ENCODE peak calls at places on chromosomes 2 and 18, in nine cellular contexts. One of them, this sample, is unnamed.
A peak's percentile ranks its signal among the peaks of the same experiment; 100 is the strongest.

GRCh38 chr2:100603945-100604633 is 41.3 kb downstream of the PDCL3 start:
- DNase-seq in heart left ventricle: peak; percentile 20
- DNase-seq in heart right ventricle: no peak
- DNase-seq in right lobe of liver: no peak
- DNase-seq in lung: no peak
- DNase-seq in GM23338: peak; percentile 21
- DNase-seq in thoracic aorta: no peak
- DNase-seq in K562: no peak
- DNase-seq in left ventricle myocardium inferior: no peak
- DNase-seq in this sample: no peak

GRCh38 chr2:28436525-28437051 is 43.9 kb downstream of the FOSL2 start:
- DNase-seq in heart left ventricle: no peak
- DNase-seq in heart right ventricle: no peak
- DNase-seq in right lobe of liver: no peak
- DNase-seq in lung: no peak
- DNase-seq in GM23338: no peak
- DNase-seq in thoracic aorta: no peak
- DNase-seq in K562: no peak
- DNase-seq in left ventricle myocardium inferior: no peak
- DNase-seq in this sample: peak; percentile 85

GRCh38 chr2:71608441-71608840 is 155.1 kb downstream of the DYSF start:
- DNase-seq in heart left ventricle: peak; percentile 4
- DNase-seq in heart right ventricle: no peak
- DNase-seq in right lobe of liver: no peak
- DNase-seq in lung: no peak
- DNase-seq in GM23338: no peak
- DNase-seq in thoracic aorta: no peak
- DNase-seq in K562: no peak
- DNase-seq in left ventricle myocardium inferior: no peak
- DNase-seq in this sample: peak; percentile 5

GRCh38 chr18:71250191-71250590 is 961.3 kb downstream of the SOCS6 start:
- DNase-seq in heart left ventricle: no peak
- DNase-seq in heart right ventricle: no peak
- DNase-seq in right lobe of liver: no peak
- DNase-seq in lung: no peak
- DNase-seq in GM23338: no peak
- DNase-seq in thoracic aorta: no peak
- DNase-seq in K562: no peak
- DNase-seq in left ventricle myocardium inferior: no peak
- DNase-seq in this sample: no peak

GRCh38 chr2:171553858-171554257 is 31.6 kb downstream of the CYBRD1 start:
- DNase-seq in heart left ventricle: no peak
- DNase-seq in heart right ventricle: no peak
- DNase-seq in right lobe of liver: no peak
- DNase-seq in lung: no peak
- DNase-seq in GM23338: peak; percentile 62
- DNase-seq in thoracic aorta: no peak
- DNase-seq in K562: peak; percentile 85
- DNase-seq in left ventricle myocardium inferior: no peak
- DNase-seq in this sample: no peak

GRCh38 chr18:62768172-62768943 is 53.0 kb downstream of the PHLPP1 start:
- DNase-seq in heart left ventricle: no peak
- DNase-seq in heart right ventricle: no peak
- DNase-seq in right lobe of liver: no peak
- DNase-seq in lung: no peak
- DNase-seq in GM23338: no peak
- DNase-seq in thoracic aorta: no peak
- DNase-seq in K562: no peak
- DNase-seq in left ventricle myocardium inferior: no peak
- DNase-seq in this sample: no peak

GRCh38 chr2:112075490-112076260 is 20.6 kb downstream of the TMEM87B start:
- DNase-seq in heart left ventricle: no peak
- DNase-seq in heart right ventricle: no peak
- DNase-seq in right lobe of liver: no peak
- DNase-seq in lung: no peak
- DNase-seq in GM23338: no peak
- DNase-seq in thoracic aorta: no peak
- DNase-seq in K562: no peak
- DNase-seq in left ventricle myocardium inferior: no peak
- DNase-seq in this sample: no peak

GRCh38 chr2:144414324-144414845 is 105.5 kb downstream of the ZEB2 start:
- DNase-seq in heart left ventricle: no peak
- DNase-seq in heart right ventricle: no peak
- DNase-seq in right lobe of liver: peak; percentile 33
- DNase-seq in lung: peak; percentile 54
- DNase-seq in GM23338: no peak
- DNase-seq in thoracic aorta: no peak
- DNase-seq in K562: no peak
- DNase-seq in left ventricle myocardium inferior: no peak
- DNase-seq in this sample: peak; percentile 85

GRCh38 chr2:220708366-220708765 is 863.7 kb downstream of the EPHA4 start:
- DNase-seq in heart left ventricle: peak; percentile 6
- DNase-seq in heart right ventricle: no peak
- DNase-seq in right lobe of liver: no peak
- DNase-seq in lung: no peak
- DNase-seq in GM23338: no peak
- DNase-seq in thoracic aorta: no peak
- DNase-seq in K562: no peak
- DNase-seq in left ventricle myocardium inferior: no peak
- DNase-seq in this sample: no peak

GRCh38 chr2:29310665-29311348 is 195.6 kb downstream of the CLIP4 start:
- DNase-seq in heart left ventricle: no peak
- DNase-seq in heart right ventricle: no peak
- DNase-seq in right lobe of liver: no peak
- DNase-seq in lung: no peak
- DNase-seq in GM23338: no peak
- DNase-seq in thoracic aorta: no peak
- DNase-seq in K562: no peak
- DNase-seq in left ventricle myocardium inferior: no peak
- DNase-seq in this sample: no peak

GRCh38 chr18:58288922-58289797 is 245.1 kb downstream of the NEDD4L start:
- DNase-seq in heart left ventricle: no peak
- DNase-seq in heart right ventricle: no peak
- DNase-seq in right lobe of liver: no peak
- DNase-seq in lung: no peak
- DNase-seq in GM23338: no peak
- DNase-seq in thoracic aorta: no peak
- DNase-seq in K562: no peak
- DNase-seq in left ventricle myocardium inferior: no peak
- DNase-seq in this sample: no peak

GRCh38 chr2:130371723-130372054 is 15.8 kb downstream of the PTPN18 start:
- DNase-seq in heart left ventricle: no peak
- DNase-seq in heart right ventricle: no peak
- DNase-seq in right lobe of liver: no peak
- DNase-seq in lung: no peak
- DNase-seq in GM23338: no peak
- DNase-seq in thoracic aorta: no peak
- DNase-seq in K562: no peak
- DNase-seq in left ventricle myocardium inferior: no peak
- DNase-seq in this sample: no peak

GRCh38 chr2:84880645-84881521 is at the start of gene TRABD2A:
- DNase-seq in heart left ventricle: no peak
- DNase-seq in heart right ventricle: no peak
- DNase-seq in right lobe of liver: peak; percentile 53
- DNase-seq in lung: no peak
- DNase-seq in GM23338: peak; percentile 81
- DNase-seq in thoracic aorta: no peak
- DNase-seq in K562: peak; percentile 34
- DNase-seq in left ventricle myocardium inferior: no peak
- DNase-seq in this sample: no peak

GRCh38 chr2:68853035-68853434 is 18.2 kb downstream of the BMP10 start:
- DNase-seq in heart left ventricle: no peak
- DNase-seq in heart right ventricle: no peak
- DNase-seq in right lobe of liver: no peak
- DNase-seq in lung: no peak
- DNase-seq in GM23338: no peak
- DNase-seq in thoracic aorta: no peak
- DNase-seq in K562: no peak
- DNase-seq in left ventricle myocardium inferior: no peak
- DNase-seq in this sample: no peak

GRCh38 chr2:68925298-68925885 is 27.3 kb downstream of the GKN2 start:
- DNase-seq in heart left ventricle: no peak
- DNase-seq in heart right ventricle: no peak
- DNase-seq in right lobe of liver: no peak
- DNase-seq in lung: no peak
- DNase-seq in GM23338: peak; percentile 84
- DNase-seq in thoracic aorta: no peak
- DNase-seq in K562: peak; percentile 68
- DNase-seq in left ventricle myocardium inferior: no peak
- DNase-seq in this sample: no peak

GRCh38 chr2:18404708-18405107 is 155.7 kb downstream of the RDH14 start:
- DNase-seq in heart left ventricle: no peak
- DNase-seq in heart right ventricle: no peak
- DNase-seq in right lobe of liver: no peak
- DNase-seq in lung: no peak
- DNase-seq in GM23338: peak; percentile 84
- DNase-seq in thoracic aorta: no peak
- DNase-seq in K562: peak; percentile 22
- DNase-seq in left ventricle myocardium inferior: no peak
- DNase-seq in this sample: no peak

GRCh38 chr2:26299488-26300092 is 46.4 kb upstream of the SELENOI start:
- DNase-seq in heart left ventricle: no peak
- DNase-seq in heart right ventricle: no peak
- DNase-seq in right lobe of liver: no peak
- DNase-seq in lung: peak; percentile 45
- DNase-seq in GM23338: peak; percentile 96
- DNase-seq in thoracic aorta: no peak
- DNase-seq in K562: no peak
- DNase-seq in left ventricle myocardium inferior: no peak
- DNase-seq in this sample: no peak

DNA sequence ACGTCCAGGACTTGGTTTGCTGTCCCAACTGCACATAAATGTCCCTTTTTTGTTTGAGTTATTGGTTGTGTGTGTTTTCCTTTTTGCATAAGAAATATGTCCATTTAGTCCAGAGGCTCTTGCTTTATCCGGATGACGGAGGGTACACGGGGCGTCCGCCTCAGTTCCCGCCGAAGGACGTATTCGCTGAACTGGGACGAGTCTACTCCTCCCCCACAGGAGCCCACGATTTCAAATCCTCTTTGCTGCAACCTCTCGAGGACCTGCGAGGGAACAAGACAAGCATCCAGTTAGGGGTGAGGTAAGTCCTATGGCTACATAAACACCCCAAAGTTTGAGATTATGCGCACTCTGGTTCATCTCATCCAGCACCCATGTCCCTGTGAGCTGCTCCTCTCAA is 92.7 kb downstream of the KCTD1 start:
- DNase-seq in heart left ventricle: no peak
- DNase-seq in heart right ventricle: no peak
- DNase-seq in right lobe of liver: no peak
- DNase-seq in lung: no peak
- DNase-seq in GM23338: no peak
- DNase-seq in thoracic aorta: no peak
- DNase-seq in K562: no peak
- DNase-seq in left ventricle myocardium inferior: no peak
- DNase-seq in this sample: no peak
- TF ChIP-seq CTCF in heart left ventricle: no peak
- TF ChIP-seq CTCF in heart right ventricle: no peak
- TF ChIP-seq CTCF in right lobe of liver: no peak
- TF ChIP-seq CTCF in lung: no peak
- TF ChIP-seq CTCF in GM23338: no peak
- TF ChIP-seq CTCF in thoracic aorta: no peak
- TF ChIP-seq CTCF in K562: no peak
- TF ChIP-seq CTCF in left ventricle myocardium inferior: no peak
- TF ChIP-seq CTCF in this sample: no peak

GRCh38 chr2:175003875-175004729 is 1.1 kb downstream of the CHN1 start:
- DNase-seq in heart left ventricle: no peak
- DNase-seq in heart right ventricle: peak; percentile 26
- DNase-seq in right lobe of liver: no peak
- DNase-seq in lung: no peak
- DNase-seq in GM23338: peak; percentile 79
- DNase-seq in thoracic aorta: no peak
- DNase-seq in K562: no peak
- DNase-seq in left ventricle myocardium inferior: no peak
- DNase-seq in this sample: no peak
- H3K4me3 ChIP-seq in heart left ventricle: peak overlapping the region; percentile 86
- H3K4me3 ChIP-seq in heart right ventricle: peak overlapping the region; percentile 84
- H3K4me3 ChIP-seq in right lobe of liver: peak overlapping the region; percentile 64
- H3K4me3 ChIP-seq in lung: peak overlapping the region; percentile 39
- H3K4me3 ChIP-seq in GM23338: peak overlapping the region; percentile 83
- H3K4me3 ChIP-seq in thoracic aorta: peak overlapping the region; percentile 93
- H3K4me3 ChIP-seq in K562: no peak overlapping the region
- H3K4me3 ChIP-seq in left ventricle myocardium inferior: peak overlapping the region; percentile 90
- H3K4me3 ChIP-seq in this sample: no peak overlapping the region

DNA sequence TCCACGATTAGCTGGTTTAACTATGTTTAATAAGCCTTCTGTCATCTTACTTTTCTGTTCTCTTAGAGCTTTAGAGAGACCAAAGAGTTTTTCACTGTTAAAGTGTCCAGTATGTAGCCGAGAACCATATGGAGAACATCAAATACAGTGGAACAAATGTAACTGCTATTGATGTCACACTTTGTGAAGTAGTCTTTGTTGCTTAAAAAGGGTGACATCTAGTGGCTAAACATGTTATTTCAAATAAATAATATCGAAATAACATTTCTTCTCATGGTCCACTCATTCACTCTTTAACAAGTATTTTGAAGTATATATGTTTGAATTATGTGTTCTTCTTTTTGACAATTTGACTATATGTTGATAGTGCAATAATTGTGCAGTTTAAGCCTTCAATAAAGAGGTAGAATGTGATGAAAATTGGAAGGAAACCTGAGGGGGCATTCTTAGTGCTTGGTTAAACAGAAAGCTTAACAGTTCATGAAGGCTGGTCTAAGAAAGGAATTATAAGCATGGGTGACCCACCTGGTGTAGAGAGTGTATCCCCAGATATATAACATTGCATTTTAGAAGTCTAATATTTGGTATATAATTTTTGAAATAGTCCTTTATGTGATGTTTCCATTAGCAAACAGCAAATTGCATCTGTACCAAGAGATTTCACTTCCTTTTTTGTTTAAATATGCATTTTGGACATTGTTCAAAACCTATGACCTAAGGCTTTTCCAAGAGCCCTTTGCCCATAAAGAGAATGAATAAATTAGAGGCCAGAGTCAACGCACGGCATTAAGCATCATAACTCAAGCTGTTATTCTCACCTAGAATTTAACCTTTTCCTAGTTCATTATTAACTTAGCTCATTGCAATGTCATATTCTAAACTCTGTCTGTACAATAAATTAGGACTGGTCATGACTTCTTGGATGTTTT is 112.1 kb downstream of the KYNU start:
- DNase-seq in heart left ventricle: no peak
- DNase-seq in heart right ventricle: no peak
- DNase-seq in right lobe of liver: no peak
- DNase-seq in lung: no peak
- DNase-seq in GM23338: peak; percentile 57
- DNase-seq in thoracic aorta: no peak
- DNase-seq in K562: peak; percentile 7
- DNase-seq in left ventricle myocardium inferior: no peak
- DNase-seq in this sample: no peak
- TF ChIP-seq CTCF in heart left ventricle: peak; percentile 36
- TF ChIP-seq CTCF in heart right ventricle: peak; percentile 73
- TF ChIP-seq CTCF in right lobe of liver: peak; percentile 59
- TF ChIP-seq CTCF in lung: no peak
- TF ChIP-seq CTCF in GM23338: peak; percentile 58
- TF ChIP-seq CTCF in thoracic aorta: peak; percentile 47
- TF ChIP-seq CTCF in K562: no peak
- TF ChIP-seq CTCF in left ventricle myocardium inferior: peak; percentile 62
- TF ChIP-seq CTCF in this sample: no peak

GRCh38 chr18:55585586-55586521 is 2.1 kb downstream of the TCF4 start:
- DNase-seq in heart left ventricle: peak; percentile 27
- DNase-seq in heart right ventricle: no peak
- DNase-seq in right lobe of liver: no peak
- DNase-seq in lung: no peak
- DNase-seq in GM23338: peak; percentile 25
- DNase-seq in thoracic aorta: no peak
- DNase-seq in K562: no peak
- DNase-seq in left ventricle myocardium inferior: no peak
- DNase-seq in this sample: no peak
- H3K4me3 ChIP-seq in heart left ventricle: peak overlapping the region; percentile 75
- H3K4me3 ChIP-seq in heart right ventricle: peak overlapping the region; percentile 76
- H3K4me3 ChIP-seq in right lobe of liver: no peak overlapping the region
- H3K4me3 ChIP-seq in lung: peak overlapping the region; percentile 12
- H3K4me3 ChIP-seq in GM23338: peak overlapping the region; percentile 66
- H3K4me3 ChIP-seq in thoracic aorta: peak overlapping the region; percentile 89
- H3K4me3 ChIP-seq in K562: peak overlapping the region; percentile 30
- H3K4me3 ChIP-seq in left ventricle myocardium inferior: peak overlapping the region; percentile 80
- H3K4me3 ChIP-seq in this sample: no peak overlapping the region

This sample was measured in lower leg skin.